ENCODE peak calls at places on chromosome 6, in five cellular contexts. U is H1, X is IMR-90, O is mesenchymal stem cell, V is neuronal stem cell. D is an unnamed sample.
A peak's percentile ranks its signal among the peaks of the same experiment; 100 is the strongest.

GRCh38 chr6:156731436-156731835 is 45.7 kb upstream of the ARID1B start:
- DNase-seq in U (no peak), X (peak; percentile 86), O (peak; percentile 27), V (no peak), D (no peak)

GRCh38 chr6:111706841-111707391 is 101.2 kb upstream of the TRAF3IP2 start:
- DNase-seq in U (no peak), X (no peak), O (no peak), V (no peak), D (no peak)

GRCh38 chr6:90896165-90896549 is 309.3 kb upstream of the MAP3K7 start:
- DNase-seq in U (no peak), X (no peak), O (peak; percentile 15), V (no peak), D (peak; percentile 23)

GRCh38 chr6:96886519-96886918 is 11.2 kb downstream of the NDUFAF4 start:
- DNase-seq in U (no peak), X (no peak), O (no peak), V (no peak), D (no peak)

GRCh38 chr6:47076422-47077344 is 34.6 kb upstream of the ADGRF1 start:
- DNase-seq in U (no peak), X (no peak), O (peak; percentile 84), V (no peak), D (no peak)

GRCh38 chr6:11067348-11067747 is 23.2 kb upstream of the ELOVL2 start:
- DNase-seq in U (no peak), X (no peak), O (no peak), V (no peak), D (no peak)

GRCh38 chr6:75145211-75145610 is 60.6 kb downstream of the COL12A1 start:
- DNase-seq in U (no peak), X (no peak), O (no peak), V (no peak), D (no peak)

GRCh38 chr6:30357678-30358339 is 12.9 kb downstream of the RPP21 start:
- DNase-seq in U (peak; percentile 71), X (peak; percentile 74), O (peak; percentile 80), V (peak; percentile 80), D (no peak)

GRCh38 chr6:52500268-52501129 is 76.4 kb downstream of the TRAM2 start:
- DNase-seq in U (no peak), X (no peak), O (no peak), V (no peak), D (no peak)

GRCh38 chr6:160462551-160463109 is 114.5 kb downstream of the SLC22A3 start:
- DNase-seq in U (no peak), X (peak; percentile 87), O (peak; percentile 91), V (no peak), D (no peak)

GRCh38 chr6:125784365-125784764 is 6.4 kb upstream of the NCOA7 start:
- DNase-seq in U (no peak), X (peak; percentile 66), O (no peak), V (no peak), D (no peak)

GRCh38 chr6:82364087-82365010 is 732 bp downstream of the TPBG start:
- DNase-seq in U (peak; percentile 83), X (peak; percentile 60), O (peak; percentile 76), V (peak; percentile 71), D (peak; percentile 80)

GRCh38 chr6:167968091-167968490 is 29.4 kb upstream of the KIF25 start:
- DNase-seq in U (peak; percentile 85), X (no peak), O (no peak), V (no peak), D (peak; percentile 57)

GRCh38 chr6:131000544-131000943 is 62.5 kb downstream of the EPB41L2 start:
- DNase-seq in U (no peak), X (no peak), O (no peak), V (no peak), D (no peak)

DNA sequence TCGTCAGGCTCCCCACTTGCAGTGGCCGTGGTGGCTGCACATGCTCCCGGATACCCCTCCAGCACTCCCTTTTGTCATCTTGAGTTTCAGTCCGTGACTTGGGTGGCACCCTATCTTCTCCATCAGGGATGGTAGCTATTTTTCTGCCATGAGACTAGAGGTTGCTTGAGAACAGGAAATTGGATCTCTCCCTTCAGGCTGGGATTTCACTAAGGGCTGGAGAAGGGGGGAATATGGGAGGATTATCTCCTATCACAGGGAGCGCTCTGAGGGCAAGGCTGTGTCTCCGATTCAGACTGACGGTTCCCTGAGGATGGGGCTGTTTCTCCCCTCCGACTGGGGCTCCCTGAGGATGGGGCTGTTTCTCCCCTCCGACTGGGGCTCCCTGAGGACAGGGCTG is 123.1 kb downstream of the MRPL14 start:
- DNase-seq in U (no peak), X (no peak), O (no peak), V (no peak), D (no peak)
- H3K9ac ChIP-seq in U (no peak overlapping the region), X (no peak overlapping the region), O (no peak overlapping the region), V (no peak overlapping the region), D (no peak overlapping the region)

GRCh38 chr6:41318648-41319565 is 16.5 kb upstream of the NCR2 start:
- DNase-seq in U (peak; percentile 90), X (peak; percentile 81), O (peak; percentile 81), V (peak; percentile 78), D (peak; percentile 70)
- H3K27ac ChIP-seq in U (no peak overlapping the region), X (no peak overlapping the region), O (no peak overlapping the region), V (no peak overlapping the region), D (no peak overlapping the region)

DNA sequence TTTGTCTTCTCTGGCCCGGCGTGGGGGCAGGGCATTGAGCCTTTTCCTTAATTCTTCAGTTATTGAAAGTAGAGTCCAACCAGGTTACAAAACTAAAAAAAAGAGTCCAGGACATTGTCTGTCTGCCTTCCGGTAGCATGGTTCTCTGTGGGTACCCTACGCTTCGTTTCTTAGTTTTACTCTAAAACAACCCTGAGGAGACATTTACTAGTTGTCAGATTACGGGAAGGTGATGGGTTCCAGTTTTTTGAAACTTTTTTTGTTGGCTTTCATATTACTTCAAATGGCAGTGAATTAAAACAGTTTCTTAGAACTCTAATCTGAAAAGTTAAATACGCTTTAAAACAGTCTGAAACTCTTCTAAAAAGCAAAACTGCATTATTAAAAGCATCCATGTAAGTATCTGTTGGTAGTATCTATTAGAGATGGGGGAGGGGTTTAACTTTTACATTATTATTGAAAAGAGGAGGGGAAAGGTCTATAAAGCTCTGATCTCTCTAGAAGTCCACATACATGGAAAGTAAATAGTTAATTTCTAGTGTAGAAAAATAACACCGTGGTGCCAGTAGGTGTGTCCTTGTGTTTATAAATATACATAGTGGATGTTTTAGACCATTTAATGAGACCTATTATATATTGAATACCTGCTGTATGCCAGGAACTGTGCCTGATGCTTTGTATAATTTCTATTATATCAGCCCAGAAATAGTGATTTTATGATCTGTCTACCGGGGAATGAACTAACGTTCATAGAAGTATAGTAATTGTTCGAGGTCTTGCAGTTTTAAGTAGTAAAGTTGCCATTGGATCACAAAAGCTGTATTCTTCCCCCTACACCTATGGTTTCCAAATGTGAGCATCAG is 2.3 kb downstream of the BICRAL start:
- DNase-seq in U (no peak), X (no peak), O (no peak), V (no peak), D (no peak)
- H4K91ac ChIP-seq in U (peak overlapping the region; percentile 93), X (peak overlapping the region; percentile 96), O (peak overlapping the region; percentile 100), V (no peak overlapping the region), D (peak overlapping the region; percentile 100)

GRCh38 chr6:35713426-35713825 is 23.4 kb upstream of the ARMC12 start:
- DNase-seq in U (no peak), X (no peak), O (no peak), V (no peak), D (no peak)
- H3K9ac ChIP-seq in U (no peak overlapping the region), X (no peak overlapping the region), O (no peak overlapping the region), V (no peak overlapping the region), D (no peak overlapping the region)

GRCh38 chr6:14278000-14278399 is 160.4 kb downstream of the CD83 start:
- DNase-seq in U (no peak), X (peak; percentile 8), O (no peak), V (no peak), D (no peak)
- H3K27ac ChIP-seq in U (no peak overlapping the region), X (no peak overlapping the region), O (no peak overlapping the region), V (no peak overlapping the region), D (no peak overlapping the region)

DNA sequence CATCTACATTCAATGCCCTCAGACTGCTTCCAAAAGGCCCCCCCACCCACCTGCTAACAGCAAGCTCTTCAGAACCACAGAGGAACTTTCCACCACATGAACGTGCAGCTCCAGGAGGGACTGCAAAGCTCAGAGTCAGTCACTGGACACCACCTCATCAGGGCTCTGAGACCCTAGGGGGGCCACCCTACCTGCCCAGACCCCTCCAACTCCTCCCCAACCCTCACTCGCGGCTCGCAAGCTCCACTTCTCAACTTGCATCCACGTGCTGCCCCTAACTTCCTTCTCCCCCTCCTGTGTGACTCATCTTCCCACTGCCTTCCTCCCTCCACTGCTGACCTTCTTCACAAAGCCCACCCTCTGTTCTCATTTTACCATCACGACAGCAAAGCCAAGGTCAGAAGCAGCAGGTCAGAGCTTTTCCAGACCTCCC is 6.5 kb downstream of the MBOAT1 start:
- DNase-seq in U (no peak), X (no peak), O (peak; percentile 22), V (no peak), D (no peak)
- H4K91ac ChIP-seq in U (peak overlapping the region; percentile 48), X (peak overlapping the region; percentile 32), O (peak overlapping the region; percentile 3), V (no peak overlapping the region), D (no peak overlapping the region)